ENCODE peak calls at places on chromosome 6, in ten cellular contexts. J is stimulated activated CD4-positive, alpha-beta T cell treated with anti-CD3 and anti-CD28 coated beads, Interleukin-1b, Interleukin-23, amount 100 ng/mL, for 24 hours; W is germinal center; R is NCI-H345; C is NCI-H2029 treated with DMSO at 0.1 percent for 48 hours; N is fibroblast of mammary gland; Q is stomach; P is EL; F is GM12892; X is activated effector memory CD4-positive, alpha-beta T cell treated with Interleukin-2 at 50 U/mL for 16 hours. T is an unnamed sample.

GRCh38 chr6:15309611-15310283 is 63.9 kb downstream of the JARID2 start:
- DNase-seq in J (no peak), W (no peak), R (no peak), C (no peak), N (no peak), Q (no peak), P (no peak), F (no peak), X (no peak), T (no peak)

GRCh38 chr6:10528170-10528981 is 7.2 kb downstream of the GCNT2 start:
- DNase-seq in J (no peak), W (peak), R (no peak), C (peak), N (no peak), Q (peak), P (peak), F (no peak), X (peak), T (peak)

GRCh38 chr6:152301021-152301805 is 335.9 kb downstream of the SYNE1 start:
- DNase-seq in J (no peak), W (no peak), R (no peak), C (no peak), N (peak), Q (no peak), P (no peak), F (no peak), X (no peak), T (no peak)

GRCh38 chr6:4348462-4349112 is 213.2 kb upstream of the ECI2 start:
- DNase-seq in J (no peak), W (no peak), R (no peak), C (no peak), N (peak), Q (peak), P (peak), F (peak), X (no peak), T (no peak)

GRCh38 chr6:75818061-75818855 is 69.2 kb downstream of the MYO6 start:
- DNase-seq in J (no peak), W (no peak), R (peak), C (no peak), N (peak), Q (no peak), P (peak), F (no peak), X (no peak), T (no peak)

GRCh38 chr6:34414999-34415858 is 10.6 kb downstream of the RPS10 start:
- DNase-seq in J (no peak), W (peak), R (no peak), C (peak), N (peak), Q (peak), P (peak), F (no peak), X (no peak), T (peak)

GRCh38 chr6:101640131-101640530 is 246.6 kb downstream of the GRIK2 start:
- DNase-seq in J (no peak), W (no peak), R (no peak), C (no peak), N (no peak), Q (no peak), P (no peak), F (no peak), X (no peak), T (no peak)

GRCh38 chr6:65637289-65638046 is 69.6 kb downstream of the EYS start:
- DNase-seq in J (no peak), W (no peak), R (no peak), C (no peak), N (no peak), Q (no peak), P (no peak), F (no peak), X (no peak), T (no peak)

GRCh38 chr6:146546440-146546839 is 2.8 kb downstream of the RAB32 start:
- DNase-seq in J (no peak), W (no peak), R (no peak), C (no peak), N (peak), Q (no peak), P (peak), F (no peak), X (no peak), T (no peak)

GRCh38 chr6:157905590-157906337 is 75.9 kb upstream of the SYNJ2 start:
- DNase-seq in J (no peak), W (no peak), R (no peak), C (no peak), N (no peak), Q (no peak), P (no peak), F (no peak), X (no peak), T (no peak)

GRCh38 chr6:29723666-29724588 is 693 bp downstream of the HLA-F start:
- DNase-seq in J (peak), W (peak), R (no peak), C (no peak), N (no peak), Q (peak), P (peak), F (peak), X (peak), T (peak)

GRCh38 chr6:37668251-37668650 is 29.4 kb downstream of the MDGA1 start:
- DNase-seq in J (no peak), W (no peak), R (no peak), C (no peak), N (no peak), Q (no peak), P (peak), F (no peak), X (no peak), T (no peak)

GRCh38 chr6:90412538-90413369 is 116.1 kb upstream of the BACH2 start:
- DNase-seq in J (no peak), W (no peak), R (no peak), C (no peak), N (no peak), Q (no peak), P (no peak), F (no peak), X (no peak), T (no peak)

GRCh38 chr6:170270984-170271593 is 19.8 kb downstream of the DLL1 start:
- DNase-seq in J (no peak), W (no peak), R (no peak), C (no peak), N (no peak), Q (no peak), P (no peak), F (no peak), X (no peak), T (peak)

GRCh38 chr6:156876302-156876701 is 99.1 kb downstream of the ARID1B start:
- DNase-seq in J (no peak), W (no peak), R (no peak), C (no peak), N (peak), Q (peak), P (no peak), F (no peak), X (no peak), T (no peak)

GRCh38 chr6:119351005-119351394 is 1.4 kb upstream of the MAN1A1 start:
- DNase-seq in J (no peak), W (no peak), R (peak), C (peak), N (peak), Q (no peak), P (peak), F (no peak), X (no peak), T (no peak)

GRCh38 chr6:166617359-166617758 is 9.7 kb downstream of the RPS6KA2 start:
- DNase-seq in J (no peak), W (no peak), R (no peak), C (no peak), N (no peak), Q (no peak), P (no peak), F (no peak), X (no peak), T (no peak)

GRCh38 chr6:99369533-99369932 is 20.1 kb upstream of the FAXC start:
- DNase-seq in J (no peak), W (no peak), R (no peak), C (no peak), N (no peak), Q (no peak), P (no peak), F (no peak), X (no peak), T (no peak)

GRCh38 chr6:9796827-9797226 is 618.0 kb downstream of the TFAP2A start:
- DNase-seq in J (no peak), W (no peak), R (no peak), C (no peak), N (no peak), Q (no peak), P (no peak), F (no peak), X (no peak), T (no peak)

GRCh38 chr6:44627879-44628271 is 240.4 kb downstream of the CDC5L start:
- DNase-seq in J (no peak), W (no peak), R (no peak), C (no peak), N (no peak), Q (no peak), P (no peak), F (no peak), X (no peak), T (no peak)

GRCh38 chr6:33694401-33694931 is 17.0 kb downstream of the UQCC2 start:
- DNase-seq in J (peak), W (no peak), R (no peak), C (no peak), N (peak), Q (no peak), P (peak), F (no peak), X (peak), T (peak)

GRCh38 chr6:24240943-24241342 is 114.9 kb downstream of the NRSN1 start:
- DNase-seq in J (no peak), W (no peak), R (no peak), C (no peak), N (no peak), Q (no peak), P (no peak), F (no peak), X (no peak), T (no peak)

GRCh38 chr6:121810346-121811032 is 375.0 kb downstream of the GJA1 start:
- DNase-seq in J (no peak), W (no peak), R (no peak), C (no peak), N (no peak), Q (no peak), P (no peak), F (no peak), X (no peak), T (no peak)

GRCh38 chr6:110527516-110527915 is 51.1 kb upstream of the SLC22A16 start:
- DNase-seq in J (no peak), W (no peak), R (no peak), C (no peak), N (no peak), Q (no peak), P (no peak), F (no peak), X (no peak), T (no peak)

GRCh38 chr6:133333852-133334251 is 92.7 kb downstream of the EYA4 start:
- DNase-seq in J (no peak), W (no peak), R (no peak), C (no peak), N (no peak), Q (no peak), P (no peak), F (no peak), X (no peak), T (no peak)

GRCh38 chr6:91506509-91506908 is 919.6 kb upstream of the MAP3K7 start:
- DNase-seq in J (no peak), W (no peak), R (no peak), C (no peak), N (no peak), Q (no peak), P (no peak), F (no peak), X (no peak), T (no peak)

GRCh38 chr6:160071805-160072687 is 49.6 kb upstream of the SLC22A1 start:
- DNase-seq in J (no peak), W (no peak), R (no peak), C (no peak), N (no peak), Q (no peak), P (no peak), F (no peak), X (no peak), T (no peak)

GRCh38 chr6:132832891-132833290 is 18.5 kb downstream of the RPS12 start:
- DNase-seq in J (no peak), W (no peak), R (no peak), C (no peak), N (no peak), Q (no peak), P (no peak), F (no peak), X (no peak), T (no peak)

GRCh38 chr6:157281570-157281969 is 41.7 kb downstream of the TMEM242 start:
- DNase-seq in J (no peak), W (no peak), R (no peak), C (no peak), N (no peak), Q (peak), P (no peak), F (no peak), X (no peak), T (no peak)

GRCh38 chr6:72653032-72653431 is 31.2 kb downstream of the KCNQ5 start:
- DNase-seq in J (no peak), W (no peak), R (no peak), C (no peak), N (no peak), Q (no peak), P (no peak), F (no peak), X (no peak), T (no peak)

GRCh38 chr6:31493875-31494694 is 3.9 kb upstream of the MICB start:
- DNase-seq in J (peak), W (peak), R (peak), C (peak), N (peak), Q (peak), P (peak), F (no peak), X (peak), T (peak)

GRCh38 chr6:88371480-88371879 is 205.3 kb upstream of the CNR1 start:
- DNase-seq in J (no peak), W (no peak), R (no peak), C (no peak), N (no peak), Q (no peak), P (no peak), F (no peak), X (no peak), T (no peak)

GRCh38 chr6:25612666-25613065 is 39.3 kb upstream of the SCGN start:
- DNase-seq in J (no peak), W (no peak), R (no peak), C (no peak), N (no peak), Q (no peak), P (no peak), F (no peak), X (no peak), T (no peak)

T was measured in pancreas.